ENCODE peak calls at places on chromosomes 12 and 14, in nine cellular contexts. J, Q, R, B, U, E, X, N and G are unnamed samples.

GRCh38 chr14:27199272-27199671 is 601.4 kb upstream of the NOVA1 start:
- DNase-seq in J (no peak), Q (no peak), R (no peak), B (no peak), U (no peak), E (no peak), X (no peak), N (no peak), G (no peak)

GRCh38 chr12:67069451-67070306 is 199.5 kb upstream of the CAND1 start:
- DNase-seq in J (peak), Q (no peak), R (peak), B (no peak), U (no peak), E (no peak), X (peak), N (no peak), G (no peak)

GRCh38 chr12:119006749-119007148 is 25.4 kb downstream of the SRRM4 start:
- DNase-seq in J (peak), Q (no peak), R (no peak), B (no peak), U (no peak), E (no peak), X (no peak), N (no peak), G (no peak)

GRCh38 chr14:90871605-90872233 is 55.5 kb upstream of the TTC7B start:
- DNase-seq in J (no peak), Q (peak), R (no peak), B (no peak), U (peak), E (no peak), X (no peak), N (no peak), G (no peak)

GRCh38 chr14:20516921-20517320 is 11.6 kb downstream of the RNASE10 start:
- DNase-seq in J (no peak), Q (no peak), R (no peak), B (no peak), U (no peak), E (no peak), X (no peak), N (no peak), G (no peak)

GRCh38 chr14:68153275-68153674 is 333.7 kb downstream of the RAD51B start:
- DNase-seq in J (no peak), Q (no peak), R (no peak), B (no peak), U (no peak), E (no peak), X (no peak), N (no peak), G (no peak)

GRCh38 chr12:103519632-103520031 is 23.9 kb upstream of the C12orf42 start:
- DNase-seq in J (no peak), Q (no peak), R (no peak), B (no peak), U (no peak), E (no peak), X (no peak), N (no peak), G (no peak)

GRCh38 chr12:3049596-3050314 is 27.4 kb upstream of the TSPAN9 start:
- DNase-seq in J (no peak), Q (no peak), R (no peak), B (no peak), U (no peak), E (no peak), X (no peak), N (no peak), G (no peak)

GRCh38 chr12:43914923-43915468 is 79.1 kb downstream of the TMEM117 start:
- DNase-seq in J (no peak), Q (no peak), R (no peak), B (no peak), U (no peak), E (no peak), X (no peak), N (no peak), G (no peak)

GRCh38 chr12:92529944-92530343 is 172.8 kb upstream of the PLEKHG7 start:
- DNase-seq in J (no peak), Q (no peak), R (no peak), B (no peak), U (no peak), E (no peak), X (no peak), N (no peak), G (no peak)

GRCh38 chr12:110921262-110921661 is 883 bp upstream of the MYL2 start:
- DNase-seq in J (no peak), Q (peak), R (no peak), B (no peak), U (no peak), E (no peak), X (no peak), N (no peak), G (no peak)

GRCh38 chr12:114342651-114343050 is 63.3 kb downstream of the TBX5 start:
- DNase-seq in J (no peak), Q (no peak), R (no peak), B (no peak), U (no peak), E (no peak), X (no peak), N (no peak), G (no peak)